ENCODE peak calls at places on chromosome 1, in nine cellular contexts. Q is A549, T is transverse colon, F is ovary, R is esophagus muscularis mucosa, C is suprapubic skin, Y is stomach, G is upper lobe of left lung, N is sigmoid colon. X is an unnamed sample.
A peak's percentile ranks its signal among the peaks of the same experiment; 100 is the strongest.

GRCh38 chr1:3178279-3178678 is 109.3 kb downstream of the PRDM16 start:
- DNase-seq in C (no peak), R (no peak), Y (no peak), Q (no peak), G (peak; percentile 32), F (no peak), T (no peak), N (no peak), X (no peak)

GRCh38 chr1:204706838-204707509 is 21.4 kb upstream of the LRRN2 start:
- DNase-seq in Q (no peak), T (no peak), C (no peak), Y (no peak), N (no peak), F (no peak), G (no peak), R (no peak), X (no peak)

GRCh38 chr1:94832446-94832845 is 12.3 kb downstream of the SLC44A3 start:
- DNase-seq in N (no peak), G (no peak), T (no peak), F (no peak), Y (no peak), C (no peak), R (no peak), Q (no peak), X (no peak)

GRCh38 chr1:4467241-4467640 is 187.2 kb upstream of the AJAP1 start:
- DNase-seq in C (no peak), G (no peak), Y (no peak), R (no peak), T (no peak), Q (no peak), N (no peak), F (no peak), X (no peak)

GRCh38 chr1:7103322-7104052 is 318.2 kb downstream of the CAMTA1 start:
- DNase-seq in Y (no peak), T (no peak), R (no peak), F (no peak), Q (peak; percentile 17), G (no peak), C (no peak), N (no peak), X (no peak)

GRCh38 chr1:207327994-207328393 is 6.5 kb downstream of the CD55 start:
- DNase-seq in R (no peak), T (no peak), F (no peak), N (no peak), Q (no peak), Y (no peak), C (no peak), G (no peak), X (no peak)

GRCh38 chr1:223844962-223845809 is 561 bp downstream of the TP53BP2 start:
- DNase-seq in C (peak; percentile 83), T (peak; percentile 56), G (peak; percentile 94), Y (peak; percentile 50), Q (peak; percentile 25), F (peak; percentile 82), R (no peak), N (peak; percentile 80), X (peak; percentile 36)

GRCh38 chr1:110184414-110184813 is 25.7 kb upstream of the KCNC4 start:
- DNase-seq in G (no peak), R (no peak), C (no peak), N (no peak), F (no peak), T (no peak), Y (no peak), Q (no peak), X (no peak)

GRCh38 chr1:32077451-32077850 is 4.7 kb downstream of the TMEM39B start:
- DNase-seq in F (no peak), C (no peak), N (no peak), Q (no peak), Y (no peak), G (no peak), R (no peak), T (no peak), X (no peak)

GRCh38 chr1:64471218-64471719 is 1.3 kb downstream of the CACHD1 start:
- DNase-seq in C (peak; percentile 66), F (peak; percentile 70), N (peak; percentile 66), G (peak; percentile 86), Q (no peak), Y (peak; percentile 43), T (peak; percentile 20), R (peak; percentile 90), X (no peak)

GRCh38 chr1:28984311-28984684 is 69.9 kb downstream of the EPB41 start:
- DNase-seq in G (no peak), F (no peak), R (no peak), Q (no peak), N (no peak), C (no peak), Y (no peak), T (no peak), X (no peak)

GRCh38 chr1:92483442-92484170 is 3.1 kb downstream of the GFI1 start:
- DNase-seq in R (no peak), C (no peak), Y (no peak), T (peak; percentile 66), G (peak; percentile 88), Q (no peak), F (no peak), N (no peak), X (no peak)

GRCh38 chr1:221264848-221265247 is 385.6 kb downstream of the HLX start:
- DNase-seq in R (no peak), C (no peak), T (no peak), N (no peak), Q (no peak), F (no peak), G (no peak), Y (no peak), X (no peak)

GRCh38 chr1:166040635-166041034 is 126.2 kb downstream of the FAM78B start:
- DNase-seq in Q (no peak), R (no peak), N (no peak), Y (no peak), C (no peak), F (no peak), G (no peak), T (no peak), X (no peak)

GRCh38 chr1:118937413-118937812 is 50.7 kb downstream of the TBX15 start:
- DNase-seq in F (no peak), N (no peak), T (no peak), G (no peak), R (no peak), Y (no peak), Q (no peak), C (no peak), X (no peak)

DNA sequence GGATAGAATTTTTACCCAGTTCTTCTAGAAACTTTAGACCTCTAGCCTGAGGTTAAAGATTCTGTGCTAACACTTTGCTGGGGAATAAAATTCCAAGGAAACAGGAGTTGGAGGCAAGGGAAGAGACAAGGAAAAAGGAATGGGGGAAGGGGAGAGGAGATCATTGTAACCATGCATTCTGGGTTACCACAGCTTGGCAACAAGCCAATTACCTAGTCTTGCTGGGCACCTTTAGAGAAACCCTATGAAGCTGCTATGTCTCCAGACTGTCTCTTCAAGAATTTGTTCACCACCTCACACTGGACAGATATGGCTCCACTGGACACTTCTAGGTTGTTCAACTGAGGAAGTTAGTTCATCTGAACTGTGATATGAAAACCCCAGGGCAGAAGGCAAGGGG is 601.9 kb upstream of the USP24 start:
- DNase-seq in C (no peak), Y (no peak), Q (no peak), G (no peak), N (no peak), R (no peak), F (no peak), T (no peak), X (no peak)
- TF ChIP-seq EP300 in C (no peak), Y (no peak), Q (no peak), G (no peak), N (no peak), R (no peak), F (no peak), T (no peak), X (no peak)

DNA sequence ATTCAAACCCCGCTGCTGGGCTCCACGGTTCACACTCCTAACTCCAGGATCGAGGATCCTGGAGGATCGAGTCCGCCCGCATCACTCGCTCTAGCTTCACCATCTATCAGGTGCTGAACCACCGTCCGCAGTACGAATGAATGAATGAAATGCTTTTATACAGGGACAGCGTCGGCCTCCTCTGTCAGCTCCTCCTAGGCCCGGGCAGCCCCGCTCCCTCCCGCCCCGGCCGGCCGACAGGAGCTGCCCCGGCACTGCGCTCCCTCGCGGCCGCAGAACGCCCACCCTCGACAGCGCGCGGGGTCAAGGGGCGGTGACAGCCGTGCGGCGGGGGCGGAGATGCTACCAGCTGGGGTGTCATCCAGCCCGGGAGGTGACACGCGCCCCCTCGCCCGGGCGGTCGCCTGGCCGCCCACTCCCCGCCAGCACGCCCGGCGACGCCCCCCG is 520 bp downstream of the ZBTB17 start:
- DNase-seq in F (no peak), N (no peak), G (peak; percentile 93), R (no peak), Q (peak; percentile 44), Y (peak; percentile 31), T (peak; percentile 62), C (no peak), X (no peak)
- TF ChIP-seq POLR2A in F (no peak), N (no peak), G (no peak), R (no peak), Q (no peak), Y (no peak), T (no peak), C (no peak), X (no peak)

DNA sequence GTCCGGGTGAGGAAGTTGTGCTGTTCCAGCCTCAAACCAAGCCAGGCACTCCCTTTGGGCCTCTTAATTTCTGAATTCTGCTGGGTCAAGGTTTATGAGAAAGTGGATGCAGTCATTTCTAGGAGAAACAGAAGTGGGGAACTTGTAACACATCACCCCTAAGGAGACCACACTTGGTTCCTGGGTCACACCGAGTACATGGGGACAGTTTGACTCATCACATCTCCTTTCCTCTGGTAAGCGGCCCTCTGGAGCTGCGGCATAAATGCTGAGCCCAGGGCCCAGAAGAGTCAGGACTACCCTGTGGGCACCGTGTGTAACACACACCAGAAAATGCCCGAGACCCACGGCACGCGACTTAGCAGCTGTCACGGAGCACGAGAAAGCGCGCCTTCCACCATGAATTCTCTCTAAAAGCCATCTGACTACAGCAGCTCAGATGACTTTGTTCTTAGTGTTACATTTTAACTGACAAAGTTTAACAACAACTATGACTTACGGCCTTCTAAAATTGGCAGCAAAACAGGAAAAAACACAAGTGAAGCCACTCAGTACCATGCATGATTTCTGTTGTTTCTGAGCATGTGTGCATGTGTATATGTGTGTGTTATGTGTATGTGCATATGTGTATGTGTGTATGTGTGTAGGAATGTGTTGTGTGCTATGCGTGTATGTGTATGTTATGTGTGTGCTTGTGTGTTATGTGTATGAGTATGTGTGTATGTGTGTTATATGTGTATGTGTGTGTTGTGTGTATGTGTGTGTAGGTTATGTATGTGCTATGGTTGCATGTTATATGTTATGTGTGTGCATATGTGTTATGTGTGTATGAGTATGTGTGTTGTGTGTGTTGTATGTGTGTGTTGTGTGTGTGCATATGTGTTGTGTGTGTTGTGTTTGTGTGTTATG is 50.8 kb downstream of the TOMM20 start:
- DNase-seq in T (no peak), R (no peak), F (no peak), Y (no peak), C (no peak), N (no peak), G (peak; percentile 41), Q (peak; percentile 40), X (no peak)
- TF ChIP-seq EP300 in T (no peak), R (no peak), F (no peak), Y (no peak), C (no peak), N (no peak), G (no peak), Q (no peak), X (no peak)

DNA sequence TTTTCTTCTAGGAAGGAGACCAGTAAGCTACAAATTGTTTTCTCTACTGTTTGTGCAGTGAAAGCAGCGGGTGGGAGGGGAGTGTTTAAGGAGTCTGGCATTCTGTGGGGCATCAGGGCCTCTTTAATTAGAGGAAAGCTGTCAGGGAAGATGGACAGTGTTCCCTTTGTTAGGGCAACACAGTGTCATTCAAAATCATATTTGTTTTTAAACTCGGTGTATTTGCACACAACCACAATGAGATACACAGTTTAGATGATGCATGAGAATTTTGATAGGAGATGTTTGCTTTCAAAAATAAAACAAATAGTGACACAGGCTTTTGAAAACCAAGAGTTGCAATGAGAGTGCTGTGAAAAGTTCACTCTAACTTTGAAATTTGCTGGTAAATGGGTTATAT is 15.1 kb upstream of the ST6GALNAC3 start:
- DNase-seq in T (no peak), F (no peak), G (no peak), Q (peak; percentile 59), C (no peak), N (no peak), Y (no peak), R (no peak), X (no peak)
- TF ChIP-seq POLR2A in T (no peak), F (no peak), G (no peak), Q (no peak), C (no peak), N (no peak), Y (no peak), R (no peak), X (no peak)

X was measured in tibial nerve.